ENCODE peak calls at places on chromosomes 7 and 10, in six cellular contexts. S is stimulated activated CD8-positive, alpha-beta memory T cell treated with anti-CD3 and anti-CD28 coated beads, Interleukin-7, amount 100 ng/mL, for 1 hour; J is left cardiac atrium; U is neuronal stem cell; Y is MCF 10A; H is foreskin fibroblast. C is an unnamed sample.
A peak's percentile ranks its signal among the peaks of the same experiment; 100 is the strongest.

GRCh38 chr7:117188949-117189348 is 133.9 kb downstream of the WNT2 start:
- DNase-seq in U (no peak), Y (no peak), S (no peak), H (peak; percentile 8), J (no peak), C (no peak)

GRCh38 chr10:97849101-97849490 is 547 bp upstream of the GOLGA7B start:
- DNase-seq in Y (no peak), J (no peak), S (no peak), H (no peak), U (no peak), C (no peak)

GRCh38 chr7:145036592-145037386 is 200.9 kb upstream of the TPK1 start:
- DNase-seq in Y (peak; percentile 69), U (peak; percentile 56), J (no peak), S (no peak), H (peak; percentile 4), C (peak; percentile 45)

GRCh38 chr10:29199344-29199743 is 89.5 kb upstream of the LYZL1 start:
- DNase-seq in J (no peak), H (no peak), U (no peak), Y (no peak), S (no peak), C (no peak)

GRCh38 chr10:45224219-45224841 is 91.1 kb downstream of the OR13A1 start:
- DNase-seq in H (peak; percentile 2), J (no peak), Y (no peak), S (no peak), U (no peak), C (no peak)

GRCh38 chr7:112892263-112892662 is 102.1 kb upstream of the TMEM168 start:
- DNase-seq in U (no peak), S (no peak), J (no peak), H (peak; percentile 64), Y (peak; percentile 58), C (no peak)

GRCh38 chr10:10327934-10328333 is 689.7 kb upstream of the CELF2 start:
- DNase-seq in J (no peak), Y (no peak), H (peak; percentile 56), U (no peak), S (no peak), C (no peak)

GRCh38 chr10:72097448-72098300 is 9.3 kb upstream of the SPOCK2 start:
- DNase-seq in S (no peak), Y (peak; percentile 39), J (peak; percentile 66), H (peak; percentile 67), U (no peak), C (peak; percentile 70)

GRCh38 chr7:95525503-95525902 is 39.8 kb downstream of the ASB4 start:
- DNase-seq in Y (no peak), U (no peak), S (no peak), H (peak; percentile 20), J (no peak), C (peak; percentile 29)

GRCh38 chr7:30285531-30286284 is 1.3 kb downstream of the ZNRF2 start:
- DNase-seq in S (no peak), U (peak; percentile 11), H (peak; percentile 54), Y (peak; percentile 57), J (peak; percentile 34), C (peak; percentile 32)

GRCh38 chr10:88049204-88049603 is 185.8 kb downstream of the PTEN start:
- DNase-seq in S (no peak), J (no peak), Y (no peak), U (no peak), H (no peak), C (no peak)

GRCh38 chr10:91632671-91633550 is at the start of gene PPP1R3C:
- DNase-seq in J (peak; percentile 94), S (no peak), Y (peak; percentile 45), U (peak; percentile 71), H (peak; percentile 98), C (peak; percentile 94)

GRCh38 chr10:77348711-77349110 is 288.9 kb downstream of the KCNMA1 start:
- DNase-seq in U (no peak), H (no peak), Y (no peak), J (no peak), S (no peak), C (no peak)

GRCh38 chr10:108662975-108663374 is 1260.3 kb downstream of the XPNPEP1 start:
- DNase-seq in J (no peak), U (no peak), S (no peak), H (no peak), Y (no peak), C (no peak)

GRCh38 chr10:31426425-31426824 is 107.4 kb downstream of the ZEB1 start:
- DNase-seq in J (no peak), Y (peak; percentile 86), H (peak; percentile 91), U (no peak), S (no peak), C (no peak)

GRCh38 chr7:143901360-143901709 is 641 bp downstream of the TCAF1 start:
- DNase-seq in S (no peak), U (peak; percentile 56), H (peak; percentile 67), Y (peak; percentile 46), J (peak; percentile 44), C (peak; percentile 65)

GRCh38 chr10:131445623-131446022 is 134.1 kb upstream of the TCERG1L start:
- DNase-seq in S (no peak), H (no peak), U (no peak), J (no peak), Y (no peak), C (no peak)

GRCh38 chr10:65017523-65017922 is 1496.3 kb downstream of the REEP3 start:
- DNase-seq in H (no peak), S (no peak), J (no peak), Y (no peak), U (no peak), C (no peak)

GRCh38 chr7:55130079-55130476 is 111.3 kb downstream of the EGFR start:
- DNase-seq in J (no peak), Y (no peak), U (no peak), S (no peak), H (no peak), C (no peak)